ENCODE peak calls at places on chromosome 16, in nine cellular contexts. G, R, S, F, K, Y, I, L and T are unnamed samples.

GRCh38 chr16:85125570-85126382 is 13.5 kb upstream of the CIBAR2 start:
- DNase-seq in G (no peak), R (no peak), S (no peak), F (peak), K (no peak), Y (no peak), I (peak), L (no peak), T (no peak)

GRCh38 chr16:28192811-28193529 is 18.8 kb downstream of the XPO6 start:
- DNase-seq in G (no peak), R (no peak), S (no peak), F (no peak), K (peak), Y (no peak), I (no peak), L (no peak), T (no peak)

GRCh38 chr16:82900611-82901010 is 273.8 kb downstream of the CDH13 start:
- DNase-seq in G (no peak), R (no peak), S (no peak), F (no peak), K (no peak), Y (no peak), I (no peak), L (no peak), T (no peak)

GRCh38 chr16:73371584-73372319 is 323.8 kb upstream of the ZFHX3 start:
- DNase-seq in G (no peak), R (no peak), S (no peak), F (no peak), K (no peak), Y (no peak), I (no peak), L (no peak), T (no peak)

GRCh38 chr16:67727521-67728485 is 8.7 kb upstream of the GFOD2 start:
- DNase-seq in G (no peak), R (no peak), S (no peak), F (no peak), K (peak), Y (no peak), I (peak), L (no peak), T (peak)

GRCh38 chr16:79272141-79272577 is 328.4 kb downstream of the MAF start:
- DNase-seq in G (no peak), R (no peak), S (no peak), F (no peak), K (peak), Y (no peak), I (no peak), L (no peak), T (no peak)

GRCh38 chr16:12067714-12068401 is 91.3 kb downstream of the SNX29 start:
- DNase-seq in G (peak), R (no peak), S (peak), F (peak), K (peak), Y (peak), I (peak), L (peak), T (no peak)

GRCh38 chr16:67481561-67482259 is 753 bp upstream of the ATP6V0D1 start:
- DNase-seq in G (peak), R (no peak), S (no peak), F (peak), K (peak), Y (peak), I (peak), L (peak), T (peak)

GRCh38 chr16:57277586-57277985 is 6.9 kb downstream of the PLLP start:
- DNase-seq in G (no peak), R (no peak), S (peak), F (no peak), K (no peak), Y (peak), I (no peak), L (no peak), T (peak)

GRCh38 chr16:28258571-28258970 is 33.8 kb upstream of the SBK1 start:
- DNase-seq in G (no peak), R (no peak), S (no peak), F (peak), K (no peak), Y (peak), I (peak), L (no peak), T (no peak)

GRCh38 chr16:57185446-57185944 is 344 bp downstream of the PSME3IP1 start:
- DNase-seq in G (peak), R (peak), S (peak), F (peak), K (peak), Y (peak), I (peak), L (peak), T (peak)

GRCh38 chr16:49876716-49877129 is 20.8 kb upstream of the ZNF423 start:
- DNase-seq in G (peak), R (peak), S (peak), F (peak), K (peak), Y (no peak), I (peak), L (peak), T (peak)

GRCh38 chr16:9095171-9095570 is 3.7 kb downstream of the HAPSTR1 start:
- DNase-seq in G (no peak), R (no peak), S (no peak), F (no peak), K (no peak), Y (no peak), I (no peak), L (no peak), T (no peak)
- H3K27ac ChIP-seq in G (no peak), R (no peak), S (no peak), F (no peak), K (no peak), Y (no peak), I (peak), L (no peak), T (peak)

GRCh38 chr16:87708181-87708580 is 57.6 kb downstream of the KLHDC4 start:
- DNase-seq in G (no peak), R (no peak), S (no peak), F (no peak), K (no peak), Y (no peak), I (no peak), L (no peak), T (no peak)
- TF ChIP-seq POLR2A in G (no peak), R (no peak), S (no peak), F (no peak), K (no peak), Y (no peak), I (no peak), L (no peak), T (no peak)

DNA sequence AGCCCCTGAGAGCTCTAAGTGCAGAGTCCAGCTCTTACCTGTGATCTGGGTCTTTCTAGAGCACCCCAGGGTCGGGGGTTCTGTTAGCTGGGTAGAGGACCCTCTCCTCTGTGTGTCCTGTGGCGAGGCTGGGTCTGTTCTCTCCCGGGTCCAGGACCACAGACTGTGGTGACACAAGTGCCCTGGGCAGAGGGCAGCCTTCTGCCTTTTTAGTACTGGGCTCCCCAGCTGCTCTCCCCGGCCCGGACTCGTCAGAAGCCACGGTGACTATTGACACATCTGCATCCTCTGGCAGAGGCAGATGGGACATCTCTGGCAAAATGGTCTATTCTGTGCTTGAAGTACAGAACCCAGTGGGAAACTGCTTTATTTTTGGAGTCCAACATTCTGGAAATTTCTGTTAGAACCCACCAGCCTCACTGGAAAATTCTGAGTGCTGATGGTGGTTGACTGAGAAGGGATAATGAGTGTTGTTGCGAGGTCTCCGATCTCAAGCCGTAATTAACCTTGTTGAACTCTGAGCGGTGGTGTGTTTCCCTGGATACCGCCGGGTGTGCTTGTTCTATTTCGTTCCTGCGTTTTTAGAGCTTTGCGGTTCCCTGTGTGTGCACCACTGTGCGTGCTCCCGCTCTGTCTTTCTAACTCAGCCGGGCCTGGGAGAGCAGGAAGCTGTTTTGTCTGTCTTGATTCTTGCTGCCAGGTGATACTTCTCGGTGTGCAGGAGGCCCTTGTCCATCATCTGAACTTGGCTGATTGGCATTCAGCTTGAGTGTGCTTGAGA is 26.0 kb upstream of the NUDT16L1 start:
- DNase-seq in G (no peak), R (no peak), S (no peak), F (no peak), K (no peak), Y (no peak), I (no peak), L (no peak), T (no peak)
- H3K27ac ChIP-seq in G (no peak), R (no peak), S (no peak), F (no peak), K (no peak), Y (no peak), I (no peak), L (no peak), T (no peak)

GRCh38 chr16:66400503-66401380 is 26.4 kb upstream of the BEAN1 start:
- DNase-seq in G (no peak), R (peak), S (no peak), F (no peak), K (no peak), Y (no peak), I (no peak), L (no peak), T (no peak)
- TF ChIP-seq POLR2A in G (no peak), R (no peak), S (no peak), F (no peak), K (no peak), Y (no peak), I (no peak), L (no peak), T (no peak)

DNA sequence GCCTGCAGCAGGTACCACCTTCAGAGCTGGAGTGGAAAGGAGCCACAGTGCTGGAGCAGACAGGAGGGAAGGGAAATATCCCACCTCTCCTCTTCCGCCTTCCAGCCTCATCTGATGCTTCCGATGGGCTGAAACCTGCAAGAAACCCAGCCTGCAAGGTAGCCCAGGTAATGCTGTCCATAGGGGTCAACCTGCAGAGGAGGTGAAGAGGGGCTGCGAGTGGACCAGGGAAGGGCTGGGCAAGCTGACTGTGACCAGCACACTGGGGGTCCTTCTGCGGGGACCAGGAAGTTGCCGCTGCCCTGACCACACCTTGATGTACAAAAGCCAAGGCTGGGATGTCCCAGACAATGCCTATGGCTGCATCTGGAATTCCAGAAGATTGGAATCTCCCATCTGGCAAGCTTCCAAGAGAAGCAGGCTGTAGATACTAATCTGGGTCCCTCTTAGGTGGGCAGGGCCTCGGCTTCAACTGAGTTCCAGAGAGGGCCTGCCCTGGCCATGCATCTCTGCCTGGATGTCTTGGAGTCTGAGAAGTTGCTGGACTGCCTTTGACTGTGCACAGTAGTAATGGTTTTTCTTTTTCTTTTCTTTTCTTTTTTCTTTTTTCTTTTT is 5.8 kb downstream of the FOXL1 start:
- DNase-seq in G (no peak), R (no peak), S (no peak), F (no peak), K (no peak), Y (no peak), I (no peak), L (no peak), T (no peak)
- H3K27ac ChIP-seq in G (no peak), R (no peak), S (peak), F (no peak), K (no peak), Y (no peak), I (no peak), L (no peak), T (no peak)

GRCh38 chr16:1771072-1771863 is at the start of gene NME3:
- DNase-seq in G (peak), R (peak), S (peak), F (peak), K (peak), Y (peak), I (peak), L (peak), T (peak)
- TF ChIP-seq POLR2A in G (no peak), R (no peak), S (peak), F (no peak), K (no peak), Y (no peak), I (no peak), L (no peak), T (no peak)

GRCh38 chr16:6038966-6039530 is 941.5 kb upstream of the EEF2KMT start:
- DNase-seq in G (no peak), R (no peak), S (no peak), F (no peak), K (no peak), Y (no peak), I (no peak), L (no peak), T (no peak)
- H3K27ac ChIP-seq in G (no peak), R (no peak), S (no peak), F (no peak), K (no peak), Y (no peak), I (no peak), L (no peak), T (no peak)